ENCODE peak calls at places on chromosome 3, in five cellular contexts. O is anterior cingulate cortex; P is activated CD4-positive, CD25-positive, alpha-beta regulatory T cell; Y is iPS DF 6.9; Q is HepG2. V is an unnamed sample.

GRCh38 chr3:59573911-59574310 is 524.1 kb upstream of the CFAP20DC start:
- DNase-seq in O (peak), Y (no peak), P (no peak), Q (no peak), V (no peak)

GRCh38 chr3:105747056-105747455 is 121.8 kb downstream of the CBLB start:
- DNase-seq in P (no peak), O (no peak), Y (no peak), Q (no peak), V (no peak)

GRCh38 chr3:36434682-36435426 is 54.5 kb downstream of the STAC start:
- DNase-seq in Q (no peak), O (no peak), Y (no peak), P (no peak), V (no peak)

GRCh38 chr3:63279442-63279841 is 1.3 kb downstream of the SYNPR start:
- DNase-seq in Y (no peak), P (no peak), O (no peak), Q (no peak), V (no peak)

GRCh38 chr3:168820748-168821445 is 725.2 kb upstream of the GOLIM4 start:
- DNase-seq in P (no peak), Y (no peak), Q (no peak), O (no peak), V (no peak)

GRCh38 chr3:56131976-56132590 is 336.2 kb downstream of the ERC2 start:
- DNase-seq in O (peak), Y (no peak), P (no peak), Q (peak), V (no peak)

GRCh38 chr3:53244281-53244680 is 11.5 kb downstream of the TKT start:
- DNase-seq in Q (no peak), O (no peak), Y (no peak), P (no peak), V (no peak)

GRCh38 chr3:46612324-46612723 is at the start of gene FAM240A:
- DNase-seq in Y (no peak), P (no peak), Q (no peak), O (peak), V (peak)

GRCh38 chr3:139427283-139428060 is 38.0 kb upstream of the COPB2 start:
- DNase-seq in O (no peak), Y (peak), Q (peak), P (no peak), V (no peak)

GRCh38 chr3:49606427-49606826 is 52.1 kb downstream of the BSN start:
- DNase-seq in Y (no peak), O (no peak), Q (no peak), P (no peak), V (no peak)

GRCh38 chr3:109396811-109397210 is 59.5 kb upstream of the DPPA4 start:
- DNase-seq in P (no peak), O (no peak), Q (no peak), Y (no peak), V (no peak)

GRCh38 chr3:102195198-102195948 is 239.4 kb upstream of the ZPLD1 start:
- DNase-seq in Y (no peak), Q (no peak), O (no peak), P (no peak), V (peak)